ENCODE peak calls at places on chromosome 17, in six cellular contexts. S is ELR; E is activated T-helper 1 cell treated with anti-CD3 and anti-CD28 coated beads, Interleukin-2, amount 50 U/mL, for 16 hours; W is myocyte; Z is MCF 10A; Y is ascending aorta. Q is an unnamed sample.

GRCh38 chr17:43092891-43093290 is 32.3 kb downstream of the BRCA1 start:
- DNase-seq in W (peak), Y (no peak), Z (no peak), E (no peak), S (no peak), Q (no peak)

GRCh38 chr17:82333279-82334171 is at the start of gene SECTM1:
- DNase-seq in Z (peak), S (peak), E (no peak), W (peak), Y (no peak), Q (no peak)

GRCh38 chr17:52389632-52390031 is 231.1 kb upstream of the CA10 start:
- DNase-seq in S (no peak), Y (no peak), W (no peak), E (no peak), Z (no peak), Q (no peak)

GRCh38 chr17:65554568-65555223 is 6.8 kb downstream of the AXIN2 start:
- DNase-seq in W (peak), Z (no peak), E (no peak), S (no peak), Y (no peak), Q (no peak)

GRCh38 chr17:78725448-78726021 is 56.5 kb downstream of the CYTH1 start:
- DNase-seq in E (no peak), W (no peak), S (no peak), Y (no peak), Z (no peak), Q (no peak)

GRCh38 chr17:75319818-75320691 is 30.8 kb upstream of the SLC25A19 start:
- DNase-seq in S (peak), W (peak), E (no peak), Y (no peak), Z (no peak), Q (peak)

GRCh38 chr17:78573955-78574354 is 3.2 kb downstream of the DNAH17 start:
- DNase-seq in E (no peak), Y (no peak), W (no peak), S (peak), Z (peak), Q (no peak)

GRCh38 chr17:7703584-7704574 is 1.1 kb upstream of the EFNB3 start:
- DNase-seq in W (no peak), E (no peak), Z (no peak), S (peak), Y (no peak), Q (peak)

GRCh38 chr17:13594762-13595697 is 6.7 kb downstream of the HS3ST3A1 start:
- DNase-seq in Y (no peak), S (peak), W (peak), E (peak), Z (peak), Q (peak)

GRCh38 chr17:17004251-17004996 is 32.5 kb upstream of the TNFRSF13B start:
- DNase-seq in Y (no peak), E (no peak), S (no peak), W (no peak), Z (no peak), Q (no peak)

GRCh38 chr17:3722716-3723115 is 987 bp upstream of the HASPIN start:
- DNase-seq in Y (no peak), S (no peak), W (no peak), E (no peak), Z (peak), Q (no peak)

Q was measured in SJCRH30.